ENCODE peak calls at places on chromosomes 7 and 10, in six cellular contexts. One of them, this sample, is unnamed.

GRCh38 chr10:45433716-45434469 is 59.9 kb downstream of the ALOX5 start:
- DNase-seq in fibroblast of pulmonary artery: no peak
- DNase-seq in tibial nerve: no peak
- DNase-seq in endothelial cell: no peak
- DNase-seq in brain microvascular endothelial cell: no peak
- DNase-seq in AG04450: no peak
- DNase-seq in this sample: no peak

GRCh38 chr7:104923010-104923421 is 91.0 kb upstream of the KMT2E start:
- DNase-seq in fibroblast of pulmonary artery: peak
- DNase-seq in tibial nerve: peak
- DNase-seq in endothelial cell: peak
- DNase-seq in brain microvascular endothelial cell: peak
- DNase-seq in AG04450: peak
- DNase-seq in this sample: peak

GRCh38 chr7:12549106-12549505 is 21.4 kb upstream of the SCIN start:
- DNase-seq in fibroblast of pulmonary artery: peak
- DNase-seq in tibial nerve: no peak
- DNase-seq in endothelial cell: no peak
- DNase-seq in brain microvascular endothelial cell: peak
- DNase-seq in AG04450: no peak
- DNase-seq in this sample: no peak

GRCh38 chr10:75253281-75254220 is 17.8 kb upstream of the COMTD1 start:
- DNase-seq in fibroblast of pulmonary artery: no peak
- DNase-seq in tibial nerve: no peak
- DNase-seq in endothelial cell: no peak
- DNase-seq in brain microvascular endothelial cell: no peak
- DNase-seq in AG04450: no peak
- DNase-seq in this sample: no peak

GRCh38 chr7:100827330-100828226 is at the start of gene EPHB4:
- DNase-seq in fibroblast of pulmonary artery: peak
- DNase-seq in tibial nerve: no peak
- DNase-seq in endothelial cell: peak
- DNase-seq in brain microvascular endothelial cell: peak
- DNase-seq in AG04450: peak
- DNase-seq in this sample: no peak

GRCh38 chr7:148084138-148084537 is 506.4 kb upstream of the C7orf33 start:
- DNase-seq in fibroblast of pulmonary artery: peak
- DNase-seq in tibial nerve: no peak
- DNase-seq in endothelial cell: peak
- DNase-seq in brain microvascular endothelial cell: peak
- DNase-seq in AG04450: no peak
- DNase-seq in this sample: no peak

GRCh38 chr7:11642841-11643240 is 189.2 kb downstream of the THSD7A start:
- DNase-seq in fibroblast of pulmonary artery: no peak
- DNase-seq in tibial nerve: no peak
- DNase-seq in endothelial cell: no peak
- DNase-seq in brain microvascular endothelial cell: no peak
- DNase-seq in AG04450: no peak
- DNase-seq in this sample: no peak

GRCh38 chr7:22193361-22194016 is 163.5 kb downstream of the RAPGEF5 start:
- DNase-seq in fibroblast of pulmonary artery: peak
- DNase-seq in tibial nerve: no peak
- DNase-seq in endothelial cell: peak
- DNase-seq in brain microvascular endothelial cell: no peak
- DNase-seq in AG04450: peak
- DNase-seq in this sample: no peak

GRCh38 chr10:52897162-52897561 is 124.6 kb upstream of the MBL2 start:
- DNase-seq in fibroblast of pulmonary artery: no peak
- DNase-seq in tibial nerve: no peak
- DNase-seq in endothelial cell: no peak
- DNase-seq in brain microvascular endothelial cell: no peak
- DNase-seq in AG04450: no peak
- DNase-seq in this sample: no peak

GRCh38 chr7:2938514-2939192 is 94.5 kb upstream of the GNA12 start:
- DNase-seq in fibroblast of pulmonary artery: no peak
- DNase-seq in tibial nerve: no peak
- DNase-seq in endothelial cell: no peak
- DNase-seq in brain microvascular endothelial cell: no peak
- DNase-seq in AG04450: no peak
- DNase-seq in this sample: no peak

GRCh38 chr7:66296555-66296954 is 91.4 kb downstream of the TPST1 start:
- DNase-seq in fibroblast of pulmonary artery: peak
- DNase-seq in tibial nerve: no peak
- DNase-seq in endothelial cell: no peak
- DNase-seq in brain microvascular endothelial cell: no peak
- DNase-seq in AG04450: no peak
- DNase-seq in this sample: no peak

GRCh38 chr7:927031-927671 is 27.3 kb downstream of the ADAP1 start:
- DNase-seq in fibroblast of pulmonary artery: no peak
- DNase-seq in tibial nerve: peak
- DNase-seq in endothelial cell: no peak
- DNase-seq in brain microvascular endothelial cell: no peak
- DNase-seq in AG04450: no peak
- DNase-seq in this sample: no peak

GRCh38 chr7:151138541-151138910 is 29.0 kb downstream of the GBX1 start:
- DNase-seq in fibroblast of pulmonary artery: no peak
- DNase-seq in tibial nerve: no peak
- DNase-seq in endothelial cell: no peak
- DNase-seq in brain microvascular endothelial cell: no peak
- DNase-seq in AG04450: no peak
- DNase-seq in this sample: no peak

GRCh38 chr10:130636303-130636702 is 500.1 kb downstream of the GLRX3 start:
- DNase-seq in fibroblast of pulmonary artery: no peak
- DNase-seq in tibial nerve: no peak
- DNase-seq in endothelial cell: no peak
- DNase-seq in brain microvascular endothelial cell: no peak
- DNase-seq in AG04450: no peak
- DNase-seq in this sample: no peak

GRCh38 chr7:141354251-141354650 is 197.0 kb upstream of the AGK start:
- DNase-seq in fibroblast of pulmonary artery: peak
- DNase-seq in tibial nerve: no peak
- DNase-seq in endothelial cell: no peak
- DNase-seq in brain microvascular endothelial cell: peak
- DNase-seq in AG04450: no peak
- DNase-seq in this sample: no peak

GRCh38 chr10:17665742-17666141 is 21.8 kb downstream of the STAM start:
- DNase-seq in fibroblast of pulmonary artery: peak
- DNase-seq in tibial nerve: no peak
- DNase-seq in endothelial cell: no peak
- DNase-seq in brain microvascular endothelial cell: peak
- DNase-seq in AG04450: peak
- DNase-seq in this sample: no peak

GRCh38 chr7:28176174-28176573 is 4.4 kb downstream of the JAZF1 start:
- DNase-seq in fibroblast of pulmonary artery: no peak
- DNase-seq in tibial nerve: no peak
- DNase-seq in endothelial cell: no peak
- DNase-seq in brain microvascular endothelial cell: no peak
- DNase-seq in AG04450: no peak
- DNase-seq in this sample: no peak

GRCh38 chr7:128827971-128828711 is 2.1 kb upstream of the FLNC start:
- DNase-seq in fibroblast of pulmonary artery: peak
- DNase-seq in tibial nerve: no peak
- DNase-seq in endothelial cell: no peak
- DNase-seq in brain microvascular endothelial cell: peak
- DNase-seq in AG04450: no peak
- DNase-seq in this sample: no peak

GRCh38 chr10:125538947-125539649 is 143.9 kb downstream of the TEX36 start:
- DNase-seq in fibroblast of pulmonary artery: no peak
- DNase-seq in tibial nerve: no peak
- DNase-seq in endothelial cell: no peak
- DNase-seq in brain microvascular endothelial cell: no peak
- DNase-seq in AG04450: no peak
- DNase-seq in this sample: no peak

GRCh38 chr10:109062371-109062770 is 860.9 kb downstream of the XPNPEP1 start:
- DNase-seq in fibroblast of pulmonary artery: peak
- DNase-seq in tibial nerve: no peak
- DNase-seq in endothelial cell: no peak
- DNase-seq in brain microvascular endothelial cell: no peak
- DNase-seq in AG04450: no peak
- DNase-seq in this sample: no peak

GRCh38 chr10:35336921-35337741 is 822 bp downstream of the CCNY start:
- DNase-seq in fibroblast of pulmonary artery: no peak
- DNase-seq in tibial nerve: no peak
- DNase-seq in endothelial cell: peak
- DNase-seq in brain microvascular endothelial cell: no peak
- DNase-seq in AG04450: no peak
- DNase-seq in this sample: peak

GRCh38 chr10:70293169-70293813 is 9.5 kb upstream of the NPFFR1 start:
- DNase-seq in fibroblast of pulmonary artery: no peak
- DNase-seq in tibial nerve: no peak
- DNase-seq in endothelial cell: no peak
- DNase-seq in brain microvascular endothelial cell: no peak
- DNase-seq in AG04450: no peak
- DNase-seq in this sample: no peak

GRCh38 chr10:123855013-123855684 is 36.5 kb downstream of the CPXM2 start:
- DNase-seq in fibroblast of pulmonary artery: no peak
- DNase-seq in tibial nerve: no peak
- DNase-seq in endothelial cell: no peak
- DNase-seq in brain microvascular endothelial cell: no peak
- DNase-seq in AG04450: no peak
- DNase-seq in this sample: no peak

GRCh38 chr10:50582061-50582460 is 41.7 kb downstream of the SGMS1 start:
- DNase-seq in fibroblast of pulmonary artery: no peak
- DNase-seq in tibial nerve: no peak
- DNase-seq in endothelial cell: no peak
- DNase-seq in brain microvascular endothelial cell: no peak
- DNase-seq in AG04450: no peak
- DNase-seq in this sample: no peak

GRCh38 chr10:9253121-9253520 is 1198.6 kb downstream of the GATA3 start:
- DNase-seq in fibroblast of pulmonary artery: peak
- DNase-seq in tibial nerve: no peak
- DNase-seq in endothelial cell: no peak
- DNase-seq in brain microvascular endothelial cell: no peak
- DNase-seq in AG04450: no peak
- DNase-seq in this sample: no peak

GRCh38 chr7:101659706-101660105 is 30.6 kb upstream of the MYL10 start:
- DNase-seq in fibroblast of pulmonary artery: no peak
- DNase-seq in tibial nerve: no peak
- DNase-seq in endothelial cell: no peak
- DNase-seq in brain microvascular endothelial cell: no peak
- DNase-seq in AG04450: no peak
- DNase-seq in this sample: no peak

GRCh38 chr10:25063644-25064043 is 47.2 kb downstream of the THNSL1 start:
- DNase-seq in fibroblast of pulmonary artery: no peak
- DNase-seq in tibial nerve: no peak
- DNase-seq in endothelial cell: no peak
- DNase-seq in brain microvascular endothelial cell: no peak
- DNase-seq in AG04450: no peak
- DNase-seq in this sample: no peak

GRCh38 chr10:38010150-38010903 is at the start of gene ZNF33A:
- DNase-seq in fibroblast of pulmonary artery: peak
- DNase-seq in tibial nerve: peak
- DNase-seq in endothelial cell: peak
- DNase-seq in brain microvascular endothelial cell: peak
- DNase-seq in AG04450: peak
- DNase-seq in this sample: peak
- TF ChIP-seq CTCF in fibroblast of pulmonary artery: no peak
- TF ChIP-seq CTCF in tibial nerve: no peak
- TF ChIP-seq CTCF in endothelial cell: no peak
- TF ChIP-seq CTCF in brain microvascular endothelial cell: peak
- TF ChIP-seq CTCF in AG04450: no peak
- TF ChIP-seq CTCF in this sample: no peak

DNA sequence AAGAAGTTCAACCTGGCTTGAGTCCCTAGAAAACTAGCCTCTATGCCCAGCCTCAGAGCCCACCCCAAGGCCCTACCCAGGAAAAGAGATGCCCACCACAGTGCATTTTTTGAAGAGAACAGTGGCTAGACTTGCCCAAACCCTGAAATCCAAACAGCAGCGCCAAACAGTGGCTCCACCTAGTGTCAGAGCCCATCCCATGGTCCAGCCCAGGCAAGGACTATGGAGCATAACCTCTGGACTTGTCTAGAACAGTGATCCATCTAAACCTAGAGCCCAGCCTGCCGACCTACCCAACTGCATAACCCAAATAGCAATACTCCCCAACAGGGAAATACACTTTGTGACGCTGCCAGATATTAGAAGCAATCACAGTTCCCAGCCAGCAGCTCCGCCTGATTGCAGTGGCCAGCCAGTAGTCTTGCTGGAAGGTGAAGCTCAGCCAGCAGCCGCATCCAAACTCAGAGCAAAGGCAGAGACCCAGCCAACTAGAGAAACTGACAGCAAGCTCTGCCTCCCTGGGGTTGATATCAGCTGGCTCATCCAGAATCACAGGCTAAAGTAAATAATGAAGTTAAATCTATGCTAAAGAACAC is 44.5 kb downstream of the HBP1 start:
- DNase-seq in fibroblast of pulmonary artery: no peak
- DNase-seq in tibial nerve: no peak
- DNase-seq in endothelial cell: no peak
- DNase-seq in brain microvascular endothelial cell: no peak
- DNase-seq in AG04450: no peak
- DNase-seq in this sample: no peak
- TF ChIP-seq CTCF in fibroblast of pulmonary artery: no peak
- TF ChIP-seq CTCF in tibial nerve: no peak
- TF ChIP-seq CTCF in endothelial cell: no peak
- TF ChIP-seq CTCF in brain microvascular endothelial cell: no peak
- TF ChIP-seq CTCF in AG04450: no peak
- TF ChIP-seq CTCF in this sample: no peak

DNA sequence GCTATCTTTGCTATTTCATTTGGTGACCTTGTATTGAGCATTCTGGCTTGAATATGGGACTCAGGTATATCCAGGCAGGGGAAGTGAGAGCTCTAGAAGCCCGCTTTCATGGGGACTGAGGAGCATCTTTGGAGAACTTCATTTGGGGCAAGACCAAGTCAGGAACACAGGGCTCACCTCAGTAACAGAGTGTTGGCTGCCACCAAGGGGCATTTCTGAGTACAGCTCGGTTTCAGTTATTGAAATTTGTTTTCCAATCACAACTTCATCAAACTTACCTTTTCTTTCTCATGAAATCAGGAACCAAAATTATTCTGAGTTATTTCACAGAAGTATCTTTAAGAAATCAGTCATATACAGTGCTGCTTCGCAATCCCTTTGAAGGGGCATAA is 337.2 kb downstream of the C7orf25 start:
- DNase-seq in fibroblast of pulmonary artery: peak
- DNase-seq in tibial nerve: no peak
- DNase-seq in endothelial cell: no peak
- DNase-seq in brain microvascular endothelial cell: no peak
- DNase-seq in AG04450: no peak
- DNase-seq in this sample: no peak
- TF ChIP-seq CTCF in fibroblast of pulmonary artery: peak
- TF ChIP-seq CTCF in tibial nerve: peak
- TF ChIP-seq CTCF in endothelial cell: no peak
- TF ChIP-seq CTCF in brain microvascular endothelial cell: peak
- TF ChIP-seq CTCF in AG04450: no peak
- TF ChIP-seq CTCF in this sample: no peak

GRCh38 chr10:113287592-113287991 is 265.3 kb upstream of the HABP2 start:
- DNase-seq in fibroblast of pulmonary artery: no peak
- DNase-seq in tibial nerve: no peak
- DNase-seq in endothelial cell: no peak
- DNase-seq in brain microvascular endothelial cell: no peak
- DNase-seq in AG04450: no peak
- DNase-seq in this sample: no peak
- TF ChIP-seq CTCF in fibroblast of pulmonary artery: no peak
- TF ChIP-seq CTCF in tibial nerve: no peak
- TF ChIP-seq CTCF in endothelial cell: no peak
- TF ChIP-seq CTCF in brain microvascular endothelial cell: no peak
- TF ChIP-seq CTCF in AG04450: no peak
- TF ChIP-seq CTCF in this sample: no peak